ENCODE peak calls at places on chromosomes 6 and 20, in five cellular contexts. K, R, M, X and I are unnamed samples.

GRCh38 chr6:56246941-56247653 is at the start of gene COL21A1:
- DNase-seq in M (peak), R (peak), X (no peak), K (peak), I (peak)

GRCh38 chr6:34201455-34202098 is 35.1 kb upstream of the HMGA1 start:
- DNase-seq in M (no peak), K (no peak), R (no peak), X (no peak), I (no peak)

GRCh38 chr6:55758156-55758942 is 117.0 kb downstream of the BMP5 start:
- DNase-seq in M (no peak), X (peak), R (peak), K (no peak), I (peak)

GRCh38 chr6:155200012-155200411 is 63.8 kb upstream of the CLDN20 start:
- DNase-seq in X (no peak), K (no peak), R (no peak), M (no peak), I (no peak)

GRCh38 chr6:106141441-106142237 is 55.5 kb downstream of the PRDM1 start:
- DNase-seq in K (no peak), M (no peak), R (no peak), X (no peak), I (no peak)

GRCh38 chr6:111356551-111356950 is 126.5 kb downstream of the REV3L start:
- DNase-seq in K (no peak), M (no peak), R (no peak), X (no peak), I (no peak)

GRCh38 chr20:64188682-64189529 is 24.7 kb downstream of the MYT1 start:
- DNase-seq in M (peak), R (no peak), K (peak), X (peak), I (no peak)

GRCh38 chr6:136549359-136550044 is 720 bp downstream of the MAP7 start:
- DNase-seq in X (no peak), R (no peak), K (peak), M (no peak), I (no peak)

GRCh38 chr6:52598123-52598823 is 21.4 kb upstream of the TRAM2 start:
- DNase-seq in X (no peak), M (peak), R (peak), K (peak), I (peak)

GRCh38 chr20:16707674-16708073 is 22.2 kb upstream of the SNRPB2 start:
- DNase-seq in X (no peak), M (no peak), K (no peak), R (no peak), I (no peak)

GRCh38 chr6:156953478-156954146 is 176.4 kb downstream of the ARID1B start:
- DNase-seq in K (no peak), M (peak), X (peak), R (peak), I (no peak)

GRCh38 chr6:34053721-34054120 is 92.2 kb downstream of the GRM4 start:
- DNase-seq in X (no peak), R (no peak), K (no peak), M (no peak), I (no peak)

GRCh38 chr6:50818673-50819072 is at the start of gene TFAP2B:
- DNase-seq in R (no peak), M (no peak), X (no peak), K (no peak), I (no peak)

GRCh38 chr20:2751868-2752630 is 48.4 kb downstream of the CPXM1 start:
- DNase-seq in X (no peak), M (peak), K (no peak), R (no peak), I (no peak)

GRCh38 chr6:37456126-37456525 is 23.1 kb downstream of the CMTR1 start:
- DNase-seq in X (no peak), K (no peak), M (no peak), R (peak), I (no peak)

GRCh38 chr6:1689141-1689540 is 79.4 kb downstream of the FOXC1 start:
- DNase-seq in M (no peak), R (no peak), X (no peak), K (no peak), I (no peak)

GRCh38 chr20:56636701-56637100 is 7.6 kb downstream of the TFAP2C start:
- DNase-seq in R (peak), K (no peak), M (no peak), X (no peak), I (no peak)

GRCh38 chr6:132330759-132331158 is 70.5 kb downstream of the MOXD1 start:
- DNase-seq in M (no peak), X (no peak), R (no peak), K (no peak), I (no peak)

GRCh38 chr6:20751293-20751946 is 217.2 kb downstream of the CDKAL1 start:
- DNase-seq in X (no peak), M (no peak), K (no peak), R (peak), I (no peak)

GRCh38 chr6:47414517-47415167 is 62.9 kb upstream of the CD2AP start:
- DNase-seq in M (no peak), K (no peak), X (no peak), R (peak), I (no peak)

GRCh38 chr20:51467971-51468626 is 74.4 kb downstream of the NFATC2 start:
- DNase-seq in M (no peak), K (no peak), X (no peak), R (no peak), I (no peak)

GRCh38 chr20:53224851-53225250 is 252.7 kb downstream of the TSHZ2 start:
- DNase-seq in X (no peak), K (no peak), R (no peak), M (no peak), I (no peak)

GRCh38 chr6:124659427-124659826 is 302.8 kb upstream of the RNF217 start:
- DNase-seq in M (no peak), R (peak), K (no peak), X (no peak), I (no peak)

GRCh38 chr20:32893878-32894483 is 35.3 kb downstream of the EFCAB8 start:
- DNase-seq in M (peak), X (no peak), K (peak), R (peak), I (no peak)

GRCh38 chr20:22836211-22836610 is 198.9 kb upstream of the SSTR4 start:
- DNase-seq in R (no peak), K (no peak), M (no peak), X (no peak), I (no peak)

GRCh38 chr6:19898141-19898740 is 61.1 kb downstream of the ID4 start:
- DNase-seq in M (no peak), K (no peak), R (no peak), X (no peak), I (no peak)

GRCh38 chr6:155171747-155172191 is 92.0 kb upstream of the CLDN20 start:
- DNase-seq in M (no peak), K (no peak), R (peak), X (no peak), I (no peak)

GRCh38 chr20:63701051-63701328 is 4.5 kb downstream of the TNFRSF6B start:
- DNase-seq in K (no peak), X (no peak), R (no peak), M (no peak), I (no peak)

GRCh38 chr20:36305602-36306556 is at the start of gene DLGAP4:
- DNase-seq in R (no peak), X (no peak), M (peak), K (peak), I (no peak)

GRCh38 chr6:2542858-2543218 is 207.9 kb downstream of the MYLK4 start:
- DNase-seq in X (peak), K (no peak), R (peak), M (no peak), I (no peak)

GRCh38 chr6:55250400-55250799 is 76.1 kb downstream of the HCRTR2 start:
- DNase-seq in R (no peak), K (no peak), X (no peak), M (no peak), I (no peak)

GRCh38 chr6:132648356-132648755 is 10.6 kb downstream of the TAAR1 start:
- DNase-seq in M (no peak), X (peak), R (peak), K (no peak), I (no peak)

GRCh38 chr20:51678041-51678697 is 90.0 kb downstream of the ATP9A start:
- DNase-seq in X (no peak), R (no peak), K (no peak), M (peak), I (no peak)